ENCODE peak calls at places on chromosomes 12 and 14, in six cellular contexts. V is H1, S is HCT116, N is NT2/D1, A is K562, C is HepG2. W is an unnamed sample.

GRCh38 chr12:46692606-46693005 is 133.2 kb downstream of the SLC38A4 start:
- DNase-seq in S (no peak), A (no peak), N (no peak), V (no peak), C (no peak), W (no peak)

GRCh38 chr12:125286005-125286727 is 220.9 kb downstream of the AACS start:
- DNase-seq in A (no peak), C (no peak), S (no peak), N (no peak), V (no peak), W (no peak)

GRCh38 chr12:8681129-8681902 is 16.5 kb upstream of the RIMKLB start:
- DNase-seq in C (no peak), A (no peak), V (no peak), S (no peak), N (no peak), W (no peak)

GRCh38 chr12:65593206-65593833 is 231.0 kb upstream of the HMGA2 start:
- DNase-seq in A (no peak), N (no peak), V (no peak), S (no peak), C (no peak), W (no peak)

GRCh38 chr14:91606851-91607250 is 96.7 kb upstream of the PPP4R3A start:
- DNase-seq in A (no peak), S (no peak), C (no peak), N (no peak), V (no peak), W (no peak)

GRCh38 chr12:109532721-109533486 is 40.4 kb downstream of the MMAB start:
- DNase-seq in S (no peak), V (no peak), C (no peak), A (no peak), N (no peak), W (no peak)

GRCh38 chr12:38544357-38545066 is 227.9 kb downstream of the ALG10B start:
- DNase-seq in A (no peak), S (no peak), N (peak), V (no peak), C (no peak), W (no peak)

GRCh38 chr14:77203611-77204456 is 22.2 kb downstream of the TMEM63C start:
- DNase-seq in A (no peak), S (no peak), N (no peak), V (no peak), C (no peak), W (no peak)

GRCh38 chr12:83514372-83514771 is 827.7 kb downstream of the TMTC2 start:
- DNase-seq in N (no peak), C (no peak), A (no peak), V (no peak), S (peak), W (no peak)

GRCh38 chr12:68785823-68786222 is 22.2 kb upstream of the MDM2 start:
- DNase-seq in S (no peak), N (no peak), A (no peak), C (peak), V (no peak), W (no peak)

GRCh38 chr12:47835831-47836155 is 16.1 kb upstream of the HDAC7 start:
- DNase-seq in S (no peak), V (no peak), N (no peak), C (no peak), A (peak), W (no peak)

GRCh38 chr12:70443274-70443673 is 77.2 kb downstream of the KCNMB4 start:
- DNase-seq in C (no peak), A (no peak), N (no peak), V (no peak), S (no peak), W (no peak)

GRCh38 chr12:108750471-108751402 is 19.4 kb upstream of the CORO1C start:
- DNase-seq in S (no peak), N (no peak), V (no peak), A (no peak), C (no peak), W (no peak)

GRCh38 chr12:132208153-132208823 is 64.0 kb downstream of the NOC4L start:
- DNase-seq in A (no peak), S (no peak), N (no peak), V (no peak), C (no peak), W (no peak)

GRCh38 chr12:130765186-130765659 is 49.1 kb upstream of the RIMBP2 start:
- DNase-seq in S (peak), A (peak), C (no peak), V (no peak), N (no peak), W (no peak)

DNA sequence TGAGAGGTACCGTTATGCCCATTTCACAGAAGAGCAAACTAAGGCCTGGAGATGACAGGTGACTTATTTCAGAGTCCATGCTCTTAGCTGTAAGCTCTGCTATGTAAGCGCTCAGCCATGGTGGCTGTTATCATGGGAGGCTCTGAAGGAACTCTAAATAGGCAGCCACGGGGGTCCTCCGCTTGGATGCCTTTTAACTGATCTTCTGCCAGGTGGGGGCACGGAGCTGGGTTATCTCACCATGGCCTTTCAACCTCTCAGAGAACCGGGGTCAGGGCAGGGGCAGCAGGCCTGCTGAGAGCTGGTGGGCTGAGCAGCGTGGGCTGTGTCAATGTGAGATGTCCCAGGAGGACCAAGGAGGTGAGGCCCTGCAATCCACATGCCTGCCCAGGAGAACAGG is 49.7 kb upstream of the RBM19 start:
- DNase-seq in A (no peak), V (no peak), S (no peak), C (no peak), N (no peak), W (no peak)
- TF ChIP-seq ZNF274 in A (no peak), V (no peak), S (no peak), C (no peak), N (no peak), W (no peak)

GRCh38 chr14:69685217-69685616 is 73.8 kb downstream of the SUSD6 start:
- DNase-seq in S (no peak), C (no peak), N (no peak), A (peak), V (no peak), W (no peak)

GRCh38 chr14:69683971-69684370 is 72.6 kb downstream of the SUSD6 start:
- DNase-seq in N (no peak), C (no peak), A (peak), V (no peak), S (no peak), W (no peak)

GRCh38 chr14:69687963-69688649 is 76.7 kb downstream of the SUSD6 start:
- DNase-seq in N (no peak), A (no peak), C (peak), S (no peak), V (no peak), W (no peak)

GRCh38 chr14:69684461-69685183 is 73.2 kb downstream of the SUSD6 start:
- DNase-seq in A (no peak), V (no peak), N (no peak), S (no peak), C (no peak), W (no peak)

DNA sequence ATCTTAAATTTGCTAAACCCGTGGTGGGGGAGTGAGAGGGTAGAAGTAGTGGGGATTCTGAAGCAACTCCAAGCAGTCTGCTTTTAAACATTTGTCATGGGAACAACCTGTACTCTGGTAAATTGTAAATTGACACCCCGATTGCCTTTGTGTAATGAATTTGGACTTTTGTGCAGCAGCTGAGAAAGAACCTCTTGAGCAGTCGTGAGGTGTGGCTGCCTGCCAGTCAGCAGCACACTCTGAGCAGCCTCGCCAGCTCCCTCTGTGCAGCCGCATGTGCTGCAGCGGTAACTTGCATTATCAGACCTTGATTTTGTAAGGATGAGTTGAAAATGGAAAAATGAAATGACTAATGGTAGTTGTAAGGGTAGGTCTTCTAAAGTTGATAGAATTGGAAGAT is 74.3 kb downstream of the SUSD6 start:
- DNase-seq in N (no peak), V (no peak), S (no peak), A (no peak), C (peak), W (no peak)
- TF ChIP-seq ZNF274 in N (no peak), V (no peak), S (no peak), A (no peak), C (no peak), W (no peak)

DNA sequence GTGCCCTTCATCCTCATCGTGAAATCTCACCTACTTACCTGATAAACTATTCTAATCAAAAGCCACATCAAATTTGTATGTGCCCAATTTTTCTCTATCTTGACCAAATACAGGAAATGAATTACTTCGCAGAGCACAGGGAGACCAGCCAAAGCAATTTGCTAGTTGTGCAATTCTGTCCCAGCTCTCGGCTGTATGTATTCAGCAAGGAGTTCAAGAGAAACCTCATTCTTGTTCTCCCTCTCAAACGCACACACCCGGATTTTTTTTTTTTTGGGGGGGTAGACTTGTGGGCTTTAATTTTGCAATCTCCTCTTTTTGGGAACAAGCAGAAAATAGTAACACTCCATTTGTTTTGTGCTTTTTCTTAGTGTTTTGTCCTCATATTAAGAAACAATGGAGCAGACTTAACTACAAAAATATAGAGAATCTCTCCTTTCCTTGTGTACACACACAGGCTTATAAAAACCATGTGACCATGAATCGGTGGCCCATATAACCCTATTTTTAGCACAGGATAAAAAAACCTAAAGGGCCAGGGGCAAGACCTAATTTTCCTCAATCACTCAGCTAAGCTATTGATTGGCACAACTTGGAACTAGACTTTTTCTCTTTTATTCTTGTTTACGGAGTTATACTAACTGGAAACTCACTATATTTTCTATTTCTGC is 64.2 kb downstream of the MBIP start:
- DNase-seq in A (no peak), S (no peak), N (no peak), C (no peak), V (no peak), W (no peak)
- TF ChIP-seq ZNF274 in A (no peak), S (no peak), N (no peak), C (no peak), V (no peak), W (no peak)

GRCh38 chr14:95408731-95409471 is 89.2 kb upstream of the CLMN start:
- DNase-seq in C (no peak), V (no peak), A (no peak), N (no peak), S (no peak), W (no peak)
- TF ChIP-seq ZNF274 in C (no peak), V (no peak), A (no peak), N (no peak), S (no peak), W (no peak)

GRCh38 chr14:61451491-61451890 is 130.1 kb downstream of the PRKCH start:
- DNase-seq in C (no peak), V (no peak), A (no peak), S (no peak), N (no peak), W (no peak)
- TF ChIP-seq ZNF274 in C (no peak), V (no peak), A (no peak), S (no peak), N (no peak), W (no peak)

GRCh38 chr12:57216931-57217871 is 607 bp downstream of the NXPH4 start:
- DNase-seq in S (no peak), V (no peak), N (no peak), A (no peak), C (no peak), W (no peak)

GRCh38 chr12:57216014-57216891 is at the start of gene NXPH4:
- DNase-seq in N (no peak), C (no peak), A (peak), V (no peak), S (no peak), W (no peak)

GRCh38 chr12:57219205-57219992 is 2.8 kb downstream of the NXPH4 start:
- DNase-seq in C (no peak), V (no peak), S (no peak), A (no peak), N (no peak), W (no peak)

GRCh38 chr12:57219993-57220728 is 3.6 kb downstream of the NXPH4 start:
- DNase-seq in A (no peak), N (no peak), C (no peak), S (no peak), V (no peak), W (no peak)

GRCh38 chr12:57218030-57218853 is 1.6 kb downstream of the NXPH4 start:
- DNase-seq in S (no peak), N (no peak), C (no peak), A (no peak), V (no peak), W (no peak)
- TF ChIP-seq ZNF274 in S (no peak), N (no peak), C (no peak), A (no peak), V (no peak), W (no peak)

GRCh38 chr12:59066445-59066844 is 146.1 kb upstream of the LRIG3 start:
- DNase-seq in S (no peak), N (no peak), V (no peak), A (no peak), C (no peak), W (no peak)

GRCh38 chr12:59070534-59070933 is 150.2 kb upstream of the LRIG3 start:
- DNase-seq in C (no peak), A (no peak), S (no peak), N (no peak), V (no peak), W (no peak)

GRCh38 chr12:59069481-59069880 is 149.2 kb upstream of the LRIG3 start:
- DNase-seq in A (no peak), N (no peak), V (no peak), S (no peak), C (no peak), W (no peak)

GRCh38 chr12:59067068-59067467 is 146.8 kb upstream of the LRIG3 start:
- DNase-seq in S (no peak), N (no peak), C (no peak), A (no peak), V (no peak), W (no peak)
- TF ChIP-seq ZNF274 in S (no peak), N (no peak), C (no peak), A (no peak), V (no peak), W (no peak)

GRCh38 chr12:104515899-104516298 is 59.2 kb downstream of the CHST11 start:
- DNase-seq in V (no peak), C (no peak), N (no peak), S (no peak), A (peak), W (no peak)

GRCh38 chr12:104519190-104519857 is 62.6 kb downstream of the CHST11 start:
- DNase-seq in C (no peak), A (no peak), N (no peak), V (no peak), S (no peak), W (no peak)

GRCh38 chr12:104517880-104518279 is 61.1 kb downstream of the CHST11 start:
- DNase-seq in C (no peak), N (no peak), V (no peak), A (no peak), S (no peak), W (no peak)

GRCh38 chr12:104514127-104514810 is 57.5 kb downstream of the CHST11 start:
- DNase-seq in C (no peak), S (no peak), N (no peak), V (no peak), A (no peak), W (no peak)

GRCh38 chr12:104516821-104517220 is 60.1 kb downstream of the CHST11 start:
- DNase-seq in A (no peak), N (no peak), C (no peak), V (no peak), S (no peak), W (no peak)
- TF ChIP-seq ZNF274 in A (no peak), N (no peak), C (no peak), V (no peak), S (no peak), W (no peak)

DNA sequence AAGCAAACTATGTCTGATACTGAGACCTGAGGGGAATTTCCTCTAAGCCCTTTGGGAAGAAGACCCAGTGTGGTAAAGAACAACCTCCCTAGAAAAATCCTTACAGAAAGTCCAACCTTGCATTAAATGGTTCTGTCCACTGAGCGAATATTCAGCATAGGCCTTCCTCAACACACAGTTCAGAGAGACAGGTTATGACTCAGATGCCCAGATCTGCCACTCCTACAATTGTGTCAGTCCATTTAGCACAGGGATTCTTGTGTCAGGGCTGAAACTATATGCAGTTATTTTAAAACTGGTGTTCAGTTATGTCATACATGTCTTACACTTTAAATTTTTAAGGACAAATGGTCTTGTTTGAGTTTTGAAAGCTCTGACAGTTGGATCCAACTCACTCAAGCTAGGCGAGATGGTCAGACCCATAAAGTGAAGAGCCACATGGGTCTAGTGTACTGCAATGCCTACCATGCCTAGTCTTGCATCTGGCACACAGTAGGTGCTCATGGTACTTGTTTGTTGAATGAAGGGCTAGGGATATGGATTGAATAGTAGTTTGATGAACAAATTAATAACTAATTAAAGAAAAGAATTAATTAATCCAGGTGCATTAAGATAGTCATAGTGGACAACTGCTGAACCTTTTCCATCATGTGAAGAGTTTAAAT is 207.5 kb upstream of the PWP1 start:
- DNase-seq in N (no peak), S (no peak), C (no peak), A (no peak), V (no peak), W (no peak)
- TF ChIP-seq ZNF274 in N (no peak), S (no peak), C (no peak), A (no peak), V (no peak), W (no peak)

GRCh38 chr12:76156314-76156713 is 71.8 kb upstream of the NAP1L1 start:
- DNase-seq in S (no peak), N (no peak), C (no peak), A (no peak), V (no peak), W (no peak)
- TF ChIP-seq ZNF274 in S (no peak), N (no peak), C (no peak), A (no peak), V (no peak), W (no peak)

W was measured in GM12878.